ENCODE peak calls at places on chromosomes 2 and 18, in four cellular contexts. One of them, this sample, is unnamed.
A peak's percentile ranks its signal among the peaks of the same experiment; 100 is the strongest.

GRCh38 chr2:119338826-119339561 is 27.6 kb downstream of the C2orf76 start:
- DNase-seq in adrenal gland: peak; percentile 13
- DNase-seq in iPS DF 6.9: no peak
- DNase-seq in ovary: no peak
- DNase-seq in this sample: peak; percentile 36

GRCh38 chr2:134873152-134873551 is 34.7 kb downstream of the ACMSD start:
- DNase-seq in ovary: no peak
- DNase-seq in adrenal gland: no peak
- DNase-seq in iPS DF 6.9: no peak
- DNase-seq in this sample: no peak

GRCh38 chr2:235527806-235528480 is 34.1 kb downstream of the AGAP1 start:
- DNase-seq in adrenal gland: no peak
- DNase-seq in iPS DF 6.9: no peak
- DNase-seq in ovary: peak; percentile 19
- DNase-seq in this sample: no peak

GRCh38 chr2:197306691-197307030 is 3.9 kb downstream of the ANKRD44 start:
- DNase-seq in ovary: no peak
- DNase-seq in adrenal gland: peak; percentile 79
- DNase-seq in iPS DF 6.9: no peak
- DNase-seq in this sample: no peak

GRCh38 chr2:12484536-12485115 is 232.1 kb upstream of the TRIB2 start:
- DNase-seq in ovary: no peak
- DNase-seq in iPS DF 6.9: no peak
- DNase-seq in adrenal gland: no peak
- DNase-seq in this sample: no peak

GRCh38 chr2:30235859-30236535 is 4.7 kb downstream of the LBH start:
- DNase-seq in ovary: no peak
- DNase-seq in adrenal gland: no peak
- DNase-seq in iPS DF 6.9: no peak
- DNase-seq in this sample: no peak

GRCh38 chr2:68767996-68768395 is 33.4 kb downstream of the ARHGAP25 start:
- DNase-seq in adrenal gland: no peak
- DNase-seq in ovary: no peak
- DNase-seq in iPS DF 6.9: no peak
- DNase-seq in this sample: no peak

GRCh38 chr2:73938761-73939352 is 12.2 kb downstream of the DGUOK start:
- DNase-seq in adrenal gland: no peak
- DNase-seq in iPS DF 6.9: no peak
- DNase-seq in ovary: no peak
- DNase-seq in this sample: no peak

GRCh38 chr2:127663566-127664064 is 11.7 kb downstream of the LIMS2 start:
- DNase-seq in adrenal gland: no peak
- DNase-seq in iPS DF 6.9: no peak
- DNase-seq in ovary: peak; percentile 18
- DNase-seq in this sample: no peak

GRCh38 chr2:24730481-24730880 is 62.7 kb downstream of the PTRHD1 start:
- DNase-seq in ovary: no peak
- DNase-seq in iPS DF 6.9: no peak
- DNase-seq in adrenal gland: no peak
- DNase-seq in this sample: no peak

GRCh38 chr18:59994357-59994756 is 94.6 kb downstream of the PMAIP1 start:
- DNase-seq in iPS DF 6.9: no peak
- DNase-seq in ovary: no peak
- DNase-seq in adrenal gland: no peak
- DNase-seq in this sample: no peak

GRCh38 chr18:50751490-50751889 is 68.3 kb downstream of the MRO start:
- DNase-seq in iPS DF 6.9: no peak
- DNase-seq in ovary: no peak
- DNase-seq in adrenal gland: no peak
- DNase-seq in this sample: no peak

GRCh38 chr2:43018179-43019024 is 208.0 kb downstream of the ZFP36L2 start:
- DNase-seq in adrenal gland: peak; percentile 97
- DNase-seq in ovary: peak; percentile 94
- DNase-seq in iPS DF 6.9: no peak
- DNase-seq in this sample: peak; percentile 74

GRCh38 chr2:222307978-222308479 is 9.2 kb upstream of the PAX3 start:
- DNase-seq in adrenal gland: no peak
- DNase-seq in ovary: no peak
- DNase-seq in iPS DF 6.9: no peak
- DNase-seq in this sample: no peak

GRCh38 chr2:172335731-172336130 is 91.7 kb upstream of the ITGA6 start:
- DNase-seq in adrenal gland: no peak
- DNase-seq in ovary: no peak
- DNase-seq in iPS DF 6.9: no peak
- DNase-seq in this sample: peak; percentile 82

GRCh38 chr18:10559566-10560456 is 34.0 kb downstream of the NAPG start:
- DNase-seq in adrenal gland: no peak
- DNase-seq in ovary: peak; percentile 42
- DNase-seq in iPS DF 6.9: no peak
- DNase-seq in this sample: no peak

GRCh38 chr2:47771211-47771610 is 11.7 kb upstream of the MSH6 start:
- DNase-seq in adrenal gland: peak; percentile 64
- DNase-seq in iPS DF 6.9: no peak
- DNase-seq in ovary: no peak
- DNase-seq in this sample: no peak

GRCh38 chr2:16135196-16135912 is 195.0 kb downstream of the MYCN start:
- DNase-seq in adrenal gland: no peak
- DNase-seq in iPS DF 6.9: no peak
- DNase-seq in ovary: no peak
- DNase-seq in this sample: no peak

GRCh38 chr2:171811229-171811628 is 82.8 kb downstream of the SLC25A12 start:
- DNase-seq in ovary: no peak
- DNase-seq in adrenal gland: no peak
- DNase-seq in iPS DF 6.9: no peak
- DNase-seq in this sample: no peak

GRCh38 chr2:219713110-219713509 is 85.7 kb downstream of the SLC4A3 start:
- DNase-seq in iPS DF 6.9: no peak
- DNase-seq in ovary: no peak
- DNase-seq in adrenal gland: peak; percentile 13
- DNase-seq in this sample: no peak

GRCh38 chr2:120436885-120437603 is 91.1 kb downstream of the INHBB start:
- DNase-seq in iPS DF 6.9: peak; percentile 83
- DNase-seq in ovary: no peak
- DNase-seq in adrenal gland: peak; percentile 53
- DNase-seq in this sample: peak; percentile 39

GRCh38 chr2:120231974-120232635 is 8.9 kb upstream of the TMEM185B start:
- DNase-seq in iPS DF 6.9: no peak
- DNase-seq in ovary: peak; percentile 31
- DNase-seq in adrenal gland: peak; percentile 68
- DNase-seq in this sample: no peak

GRCh38 chr2:159939946-159940345 is 122.5 kb downstream of the PLA2R1 start:
- DNase-seq in ovary: no peak
- DNase-seq in iPS DF 6.9: no peak
- DNase-seq in adrenal gland: no peak
- DNase-seq in this sample: no peak

GRCh38 chr2:216215991-216216390 is 106.8 kb downstream of the XRCC5 start:
- DNase-seq in ovary: no peak
- DNase-seq in adrenal gland: peak; percentile 23
- DNase-seq in iPS DF 6.9: no peak
- DNase-seq in this sample: no peak

GRCh38 chr2:23536326-23536725 is 151.3 kb downstream of the KLHL29 start:
- DNase-seq in adrenal gland: no peak
- DNase-seq in iPS DF 6.9: no peak
- DNase-seq in ovary: no peak
- DNase-seq in this sample: no peak

GRCh38 chr2:6447209-6447608 is 418.5 kb downstream of the CMPK2 start:
- DNase-seq in iPS DF 6.9: no peak
- DNase-seq in ovary: no peak
- DNase-seq in adrenal gland: no peak
- DNase-seq in this sample: no peak

GRCh38 chr2:116319935-116320334 is 1494.6 kb upstream of the DDX18 start:
- DNase-seq in adrenal gland: no peak
- DNase-seq in ovary: no peak
- DNase-seq in iPS DF 6.9: peak; percentile 22
- DNase-seq in this sample: no peak

GRCh38 chr2:70510213-70510820 is 43.3 kb downstream of the TGFA start:
- DNase-seq in iPS DF 6.9: no peak
- DNase-seq in adrenal gland: no peak
- DNase-seq in ovary: no peak
- DNase-seq in this sample: no peak

GRCh38 chr2:24117902-24118301 is 5.2 kb downstream of the PFN4 start:
- DNase-seq in adrenal gland: no peak
- DNase-seq in iPS DF 6.9: no peak
- DNase-seq in ovary: no peak
- DNase-seq in this sample: no peak

GRCh38 chr2:40877734-40878288 is 425.9 kb upstream of the SLC8A1 start:
- DNase-seq in iPS DF 6.9: no peak
- DNase-seq in ovary: no peak
- DNase-seq in adrenal gland: no peak
- DNase-seq in this sample: no peak

GRCh38 chr18:76518543-76519155 is 23.6 kb upstream of the ZNF516 start:
- DNase-seq in ovary: peak; percentile 81
- DNase-seq in iPS DF 6.9: no peak
- DNase-seq in adrenal gland: peak; percentile 65
- DNase-seq in this sample: peak; percentile 23

GRCh38 chr2:73050011-73050617 is 21.4 kb downstream of the SFXN5 start:
- DNase-seq in iPS DF 6.9: no peak
- DNase-seq in ovary: no peak
- DNase-seq in adrenal gland: no peak
- DNase-seq in this sample: no peak

GRCh38 chr2:237662671-237663093 is 35.3 kb downstream of the LRRFIP1 start:
- DNase-seq in adrenal gland: peak; percentile 96
- DNase-seq in ovary: peak; percentile 90
- DNase-seq in iPS DF 6.9: peak; percentile 90
- DNase-seq in this sample: peak; percentile 96

GRCh38 chr2:156803967-156804366 is 367.8 kb downstream of the GPD2 start:
- DNase-seq in adrenal gland: no peak
- DNase-seq in iPS DF 6.9: no peak
- DNase-seq in ovary: no peak
- DNase-seq in this sample: no peak

GRCh38 chr2:121530563-121531334 is at the start of gene RNU4ATAC:
- DNase-seq in iPS DF 6.9: peak; percentile 75
- DNase-seq in adrenal gland: peak; percentile 85
- DNase-seq in ovary: peak; percentile 90
- DNase-seq in this sample: peak; percentile 86

GRCh38 chr18:57674891-57675290 is 53.3 kb upstream of the NARS1 start:
- DNase-seq in adrenal gland: no peak
- DNase-seq in iPS DF 6.9: no peak
- DNase-seq in ovary: no peak
- DNase-seq in this sample: no peak

GRCh38 chr2:39732492-39732891 is 46.6 kb downstream of the THUMPD2 start:
- DNase-seq in ovary: no peak
- DNase-seq in iPS DF 6.9: no peak
- DNase-seq in adrenal gland: no peak
- DNase-seq in this sample: no peak

GRCh38 chr2:228658998-228659397 is 477.5 kb upstream of the SPHKAP start:
- DNase-seq in iPS DF 6.9: no peak
- DNase-seq in adrenal gland: peak; percentile 74
- DNase-seq in ovary: no peak
- DNase-seq in this sample: no peak

GRCh38 chr2:69095246-69095645 is 82.3 kb downstream of the ANTXR1 start:
- DNase-seq in adrenal gland: no peak
- DNase-seq in ovary: no peak
- DNase-seq in iPS DF 6.9: no peak
- DNase-seq in this sample: no peak

DNA sequence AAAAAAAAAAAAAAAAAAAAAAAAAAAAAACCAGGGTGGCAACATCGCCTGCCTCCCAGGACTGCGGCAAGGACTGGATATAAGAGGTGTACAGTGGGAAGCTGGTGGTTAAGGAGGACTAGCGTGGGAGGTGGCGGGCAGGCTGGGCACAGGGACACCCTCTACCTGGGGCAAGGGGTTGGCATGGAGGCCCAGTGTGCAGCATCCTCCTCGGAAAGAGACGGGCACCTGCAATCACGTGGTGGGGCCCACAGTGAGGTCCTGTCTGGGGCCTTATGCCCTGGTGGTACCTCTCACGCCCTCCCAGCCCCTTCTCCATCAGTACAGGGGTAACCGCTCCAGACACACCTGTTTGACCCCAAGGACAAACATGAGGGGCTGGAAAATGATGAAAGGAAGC is 27.9 kb downstream of the PXDN start:
- DNase-seq in ovary: no peak
- DNase-seq in adrenal gland: no peak
- DNase-seq in iPS DF 6.9: no peak
- DNase-seq in this sample: no peak
- H3K4me1 ChIP-seq in ovary: peaks cover 61% of the 10 kb centered on the region
- H3K4me1 ChIP-seq in adrenal gland: no peaks in the 10 kb centered on the region
- H3K4me1 ChIP-seq in iPS DF 6.9: peaks cover 5% of the 10 kb centered on the region
- H3K4me1 ChIP-seq in this sample: no peaks in the 10 kb centered on the region

GRCh38 chr2:28227498-28227897 is 165.2 kb upstream of the FOSL2 start:
- DNase-seq in ovary: no peak
- DNase-seq in adrenal gland: no peak
- DNase-seq in iPS DF 6.9: no peak
- DNase-seq in this sample: no peak
- H3K4me1 ChIP-seq in ovary: peaks cover 22% of the 10 kb centered on the region
- H3K4me1 ChIP-seq in adrenal gland: no peaks in the 10 kb centered on the region
- H3K4me1 ChIP-seq in iPS DF 6.9: peaks cover 2% of the 10 kb centered on the region
- H3K4me1 ChIP-seq in this sample: no peaks in the 10 kb centered on the region

GRCh38 chr18:79678665-79679551 is 695 bp upstream of the CTDP1 start:
- DNase-seq in ovary: peak; percentile 99
- DNase-seq in iPS DF 6.9: peak; percentile 96
- DNase-seq in adrenal gland: peak; percentile 99
- DNase-seq in this sample: peak; percentile 98
- H3K4me1 ChIP-seq in ovary: peaks cover 12% of the 10 kb centered on the region
- H3K4me1 ChIP-seq in iPS DF 6.9: peaks cover 3% of the 10 kb centered on the region
- H3K4me1 ChIP-seq in adrenal gland: peaks cover 18% of the 10 kb centered on the region
- H3K4me1 ChIP-seq in this sample: peaks cover 22% of the 10 kb centered on the region

DNA sequence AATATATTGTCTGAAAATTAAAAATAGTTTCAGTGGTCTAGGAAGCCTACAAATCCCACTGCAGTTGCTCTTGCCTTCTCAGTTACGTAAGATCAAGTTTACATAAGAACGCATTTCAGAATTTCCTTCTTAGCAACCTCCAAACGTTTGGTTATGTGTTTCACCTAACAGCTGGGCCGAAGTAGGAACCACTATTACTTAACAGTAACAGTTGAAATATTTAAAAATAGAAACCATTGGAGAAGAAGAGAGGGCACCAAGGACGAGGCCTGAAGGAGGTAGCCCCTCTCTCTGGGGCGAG is 177.8 kb downstream of the HDAC4 start:
- DNase-seq in ovary: no peak
- DNase-seq in iPS DF 6.9: no peak
- DNase-seq in adrenal gland: no peak
- DNase-seq in this sample: no peak
- H3K4me1 ChIP-seq in ovary: peaks cover 40% of the 10 kb centered on the region
- H3K4me1 ChIP-seq in iPS DF 6.9: peaks cover 7% of the 10 kb centered on the region
- H3K4me1 ChIP-seq in adrenal gland: peaks cover 21% of the 10 kb centered on the region
- H3K4me1 ChIP-seq in this sample: peaks cover 10% of the 10 kb centered on the region

GRCh38 chr2:54568876-54569298 is 112.8 kb downstream of the SPTBN1 start:
- DNase-seq in adrenal gland: no peak
- DNase-seq in ovary: no peak
- DNase-seq in iPS DF 6.9: no peak
- DNase-seq in this sample: peak; percentile 81
- H3K4me1 ChIP-seq in adrenal gland: peaks cover 55% of the 10 kb centered on the region
- H3K4me1 ChIP-seq in ovary: peaks cover 27% of the 10 kb centered on the region
- H3K4me1 ChIP-seq in iPS DF 6.9: peaks cover 10% of the 10 kb centered on the region
- H3K4me1 ChIP-seq in this sample: peaks cover 24% of the 10 kb centered on the region

This sample was measured in colonic mucosa.